ENCODE peak calls at places on chromosomes 6 and 20, in four cellular contexts. L is IMR-90, H is endothelial cell of umbilical vein, G is K562. D is an unnamed sample.

GRCh38 chr6:87730310-87730709 is 28.3 kb upstream of the AKIRIN2 start:
- DNase-seq in H (no peak), G (no peak), L (peak), D (no peak)

GRCh38 chr6:99349620-99350141 is at the start of gene FAXC:
- DNase-seq in L (peak), G (peak), H (peak), D (no peak)

GRCh38 chr20:35059612-35060011 is 33.0 kb downstream of the TRPC4AP start:
- DNase-seq in H (no peak), L (no peak), G (no peak), D (no peak)

GRCh38 chr6:165692106-165692653 is 29.1 kb upstream of the PDE10A start:
- DNase-seq in L (no peak), G (no peak), H (no peak), D (no peak)

GRCh38 chr6:134477991-134478635 is 160.2 kb upstream of the SGK1 start:
- DNase-seq in H (no peak), L (peak), G (no peak), D (no peak)

GRCh38 chr6:68597642-68598041 is 37.4 kb upstream of the ADGRB3 start:
- DNase-seq in L (no peak), G (no peak), H (no peak), D (no peak)

GRCh38 chr20:42734660-42735368 is 454.9 kb downstream of the PTPRT start:
- DNase-seq in L (no peak), G (no peak), H (no peak), D (no peak)

GRCh38 chr6:2730353-2730752 is 20.4 kb downstream of the MYLK4 start:
- DNase-seq in H (no peak), G (no peak), L (no peak), D (no peak)

GRCh38 chr20:57881466-57882405 is 171.9 kb upstream of the PMEPA1 start:
- DNase-seq in G (no peak), H (no peak), L (no peak), D (no peak)

GRCh38 chr6:111750147-111750546 is 123.1 kb downstream of the FYN start:
- DNase-seq in L (no peak), G (no peak), H (no peak), D (no peak)

GRCh38 chr6:147841749-147842148 is 333.3 kb downstream of the SAMD5 start:
- DNase-seq in L (no peak), H (no peak), G (no peak), D (no peak)

GRCh38 chr6:111858347-111858746 is 14.9 kb downstream of the FYN start:
- DNase-seq in G (no peak), H (no peak), L (no peak), D (no peak)

GRCh38 chr20:18857640-18858039 is 44.1 kb downstream of the SCP2D1 start:
- DNase-seq in L (peak), G (no peak), H (no peak), D (no peak)

GRCh38 chr6:90610291-90610670 is 23.4 kb upstream of the MAP3K7 start:
- DNase-seq in H (peak), L (no peak), G (no peak), D (no peak)

GRCh38 chr6:41028618-41029486 is 10.2 kb downstream of the UNC5CL start:
- DNase-seq in L (no peak), G (no peak), H (no peak), D (no peak)

DNA sequence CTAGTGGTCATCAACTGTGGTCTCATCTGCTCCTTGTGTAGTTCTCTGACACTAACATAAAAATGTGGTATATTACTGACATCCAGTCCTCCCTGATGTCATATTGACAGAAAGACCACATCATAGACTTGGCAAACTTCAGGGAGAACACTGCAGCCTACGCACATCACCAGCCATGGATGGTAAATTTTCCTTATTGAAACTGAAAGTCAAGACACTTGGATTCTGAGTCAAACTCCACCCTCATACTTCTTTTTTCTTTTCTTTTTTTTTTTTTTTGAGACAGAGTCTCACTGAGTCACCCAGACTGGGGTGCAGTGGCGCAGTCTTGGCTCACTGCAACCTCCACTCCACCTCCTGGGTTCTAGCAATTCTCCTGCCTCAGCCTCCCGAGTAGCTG is 25.4 kb downstream of the NDRG3 start:
- DNase-seq in G (no peak), L (peak), H (no peak), D (no peak)
- TF ChIP-seq FOS in G (no peak), L (no peak), H (no peak), D (no peak)

DNA sequence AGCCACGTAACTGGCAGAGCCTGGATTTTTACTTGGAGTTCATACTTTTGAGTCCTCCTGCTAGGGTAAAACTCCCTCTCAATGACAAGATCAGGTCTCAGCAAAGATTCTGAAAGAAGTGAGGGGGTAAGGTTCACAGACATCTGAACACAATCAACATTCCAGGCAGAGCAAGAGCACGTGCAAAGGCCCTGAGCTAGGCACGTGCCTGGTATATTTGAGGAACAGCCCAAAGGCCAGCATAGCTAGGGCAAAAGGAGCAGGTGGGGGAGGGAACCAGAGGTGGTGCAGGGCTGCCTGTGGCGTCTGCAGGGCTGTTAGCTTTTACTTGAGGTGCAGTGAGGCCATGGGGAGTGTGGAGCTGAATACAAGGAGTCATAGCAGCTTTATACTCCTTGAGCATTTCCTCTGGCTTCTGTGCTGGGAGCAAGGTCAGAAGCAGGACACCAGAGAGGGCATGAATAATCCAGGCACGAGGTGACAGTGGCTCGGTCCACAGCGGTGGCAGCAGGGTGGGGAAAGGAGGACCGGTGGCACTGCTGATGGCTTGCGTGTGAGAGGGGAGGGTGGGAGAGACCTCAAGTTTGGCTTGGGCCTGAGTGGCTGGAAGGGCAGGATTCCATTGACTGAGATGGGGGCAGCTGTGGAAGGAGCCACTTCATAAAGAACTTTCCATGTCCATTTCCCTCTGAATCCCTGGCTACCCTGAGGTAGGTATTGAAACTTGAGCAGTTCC is 57.0 kb downstream of the DLGAP4 start:
- DNase-seq in L (no peak), H (no peak), G (no peak), D (no peak)
- TF ChIP-seq FOS in L (no peak), H (no peak), G (no peak), D (no peak)

DNA sequence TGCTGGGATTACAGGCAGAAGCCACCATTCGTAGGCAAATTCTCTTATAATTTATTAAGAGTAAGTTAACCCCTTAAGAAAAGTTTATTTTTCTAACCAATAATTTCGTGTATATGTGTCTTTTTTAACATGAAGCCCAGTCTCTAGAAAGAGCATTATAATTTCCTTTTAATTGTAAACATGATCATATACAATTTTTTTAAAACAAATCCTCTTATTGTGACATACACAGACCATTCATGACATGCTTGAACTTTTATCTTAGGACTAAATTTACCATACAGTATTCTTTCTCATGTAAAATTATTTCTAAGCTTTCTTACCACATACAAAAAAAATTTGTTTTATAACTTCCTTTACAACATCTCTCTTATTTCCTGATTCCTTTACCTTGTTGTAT is 6.7 kb downstream of the ACOT13 start:
- DNase-seq in L (no peak), G (no peak), H (no peak), D (no peak)
- TF ChIP-seq FOS in L (no peak), G (no peak), H (no peak), D (no peak)

GRCh38 chr20:47843886-47844567 is 58.7 kb upstream of the SULF2 start:
- DNase-seq in G (no peak), H (no peak), L (no peak), D (no peak)
- TF ChIP-seq FOS in G (no peak), H (no peak), L (no peak), D (no peak)

GRCh38 chr20:44084439-44084838 is 102.5 kb downstream of the JPH2 start:
- DNase-seq in L (no peak), H (no peak), G (no peak), D (no peak)

GRCh38 chr20:44084891-44085290 is 102.1 kb downstream of the JPH2 start:
- DNase-seq in L (no peak), G (no peak), H (no peak), D (no peak)

GRCh38 chr20:44081476-44081875 is 105.5 kb downstream of the JPH2 start:
- DNase-seq in H (peak), G (no peak), L (no peak), D (no peak)

GRCh38 chr20:44081888-44082287 is 105.1 kb downstream of the JPH2 start:
- DNase-seq in G (no peak), H (no peak), L (no peak), D (no peak)

GRCh38 chr20:44083220-44083933 is 103.6 kb downstream of the JPH2 start:
- DNase-seq in G (no peak), L (peak), H (no peak), D (no peak)
- TF ChIP-seq FOS in G (no peak), L (no peak), H (no peak), D (no peak)

GRCh38 chr6:138402833-138403187 is 1.2 kb upstream of the HEBP2 start:
- DNase-seq in G (no peak), H (no peak), L (no peak), D (no peak)

GRCh38 chr6:138403801-138404665 is at the start of gene HEBP2:
- DNase-seq in H (peak), L (peak), G (peak), D (peak)

GRCh38 chr6:138404666-138405337 is 779 bp downstream of the HEBP2 start:
- DNase-seq in L (no peak), G (peak), H (peak), D (no peak)

GRCh38 chr6:138401960-138402832 is 1.8 kb upstream of the HEBP2 start:
- DNase-seq in H (no peak), L (no peak), G (no peak), D (no peak)

GRCh38 chr6:138403324-138403800 is 661 bp upstream of the HEBP2 start:
- DNase-seq in G (peak), L (no peak), H (no peak), D (no peak)
- TF ChIP-seq FOS in G (no peak), L (no peak), H (no peak), D (no peak)

DNA sequence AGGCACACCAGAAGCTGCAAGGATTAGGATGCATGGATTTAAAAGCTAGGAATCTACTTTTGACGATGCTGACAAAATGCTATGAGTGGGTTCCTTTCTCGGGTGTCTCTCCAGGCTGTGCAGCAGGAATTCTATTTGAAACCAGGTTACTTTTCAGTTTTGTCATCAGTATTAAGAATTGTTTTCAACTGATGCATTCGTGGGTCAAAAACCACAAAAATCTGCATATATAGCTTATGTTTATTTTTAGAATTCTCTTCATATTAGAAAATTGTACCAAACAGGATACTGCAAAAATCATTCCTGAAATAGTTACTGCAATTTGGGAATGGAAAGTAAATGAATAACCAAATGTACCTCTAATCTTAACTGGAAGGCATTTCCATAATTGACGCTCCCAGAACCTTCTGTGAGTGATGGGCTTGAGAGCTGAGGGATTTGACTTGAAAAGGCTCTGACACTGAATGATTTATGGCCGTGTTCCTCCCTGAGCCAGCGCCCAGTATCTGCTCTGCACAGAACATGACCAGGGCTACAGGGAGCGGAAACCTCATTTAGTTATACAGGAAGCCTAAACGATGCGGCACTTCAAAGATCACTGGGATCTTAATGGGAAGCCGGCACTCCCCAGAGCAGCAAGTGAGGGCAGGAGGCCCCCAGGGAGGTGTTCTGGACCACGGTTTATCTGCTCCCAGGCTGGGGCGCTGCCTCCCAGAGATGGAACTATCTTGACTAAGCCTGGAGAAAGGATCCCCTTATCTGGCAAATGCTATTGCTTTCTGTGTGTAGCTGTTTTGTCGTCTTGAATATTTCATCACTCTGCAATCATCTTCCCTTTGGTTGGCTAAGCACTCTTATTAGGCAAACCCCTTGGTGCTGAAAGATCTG is 445.9 kb downstream of the QKI start:
- DNase-seq in G (peak), L (peak), H (no peak), D (no peak)
- TF ChIP-seq FOS in G (no peak), L (no peak), H (no peak), D (no peak)

GRCh38 chr6:30881392-30881986 is 2.8 kb upstream of the DDR1 start:
- DNase-seq in H (no peak), L (no peak), G (no peak), D (no peak)
- TF ChIP-seq FOS in H (no peak), L (no peak), G (no peak), D (no peak)

GRCh38 chr6:25472314-25472713 is 179.7 kb upstream of the SCGN start:
- DNase-seq in G (no peak), H (no peak), L (no peak), D (no peak)
- TF ChIP-seq FOS in G (no peak), H (no peak), L (no peak), D (no peak)